ENCODE peak calls at places on chromosome 1, in six cellular contexts. One of them, this sample, is unnamed.

GRCh38 chr1:182875889-182876288 is 36.7 kb downstream of the DHX9 start:
- DNase-seq in cardiac fibroblast: no peak
- DNase-seq in tibial nerve: no peak
- DNase-seq in fibroblast of lung: no peak
- DNase-seq in heart right ventricle: no peak
- DNase-seq in astrocyte of the spinal cord: no peak
- DNase-seq in this sample: no peak

GRCh38 chr1:236524892-236525179 is 1.1 kb downstream of the LGALS8 start:
- DNase-seq in astrocyte of the spinal cord: no peak
- DNase-seq in heart right ventricle: no peak
- DNase-seq in fibroblast of lung: no peak
- DNase-seq in cardiac fibroblast: no peak
- DNase-seq in tibial nerve: no peak
- DNase-seq in this sample: no peak

GRCh38 chr1:151130837-151131586 is 15.4 kb downstream of the SEMA6C start:
- DNase-seq in cardiac fibroblast: peak
- DNase-seq in fibroblast of lung: peak
- DNase-seq in heart right ventricle: peak
- DNase-seq in tibial nerve: peak
- DNase-seq in astrocyte of the spinal cord: peak
- DNase-seq in this sample: peak

GRCh38 chr1:119225831-119226230 is 85.4 kb upstream of the WARS2 start:
- DNase-seq in astrocyte of the spinal cord: no peak
- DNase-seq in fibroblast of lung: no peak
- DNase-seq in tibial nerve: no peak
- DNase-seq in cardiac fibroblast: no peak
- DNase-seq in heart right ventricle: no peak
- DNase-seq in this sample: no peak

GRCh38 chr1:30733520-30733919 is 10.1 kb upstream of the MATN1 start:
- DNase-seq in heart right ventricle: no peak
- DNase-seq in fibroblast of lung: no peak
- DNase-seq in cardiac fibroblast: no peak
- DNase-seq in tibial nerve: no peak
- DNase-seq in astrocyte of the spinal cord: no peak
- DNase-seq in this sample: no peak

GRCh38 chr1:70573317-70573843 is 162.3 kb downstream of the CTH start:
- DNase-seq in astrocyte of the spinal cord: no peak
- DNase-seq in heart right ventricle: no peak
- DNase-seq in cardiac fibroblast: no peak
- DNase-seq in fibroblast of lung: no peak
- DNase-seq in tibial nerve: no peak
- DNase-seq in this sample: no peak

GRCh38 chr1:228547464-228547792 is 60.2 kb downstream of the RNF187 start:
- DNase-seq in heart right ventricle: no peak
- DNase-seq in fibroblast of lung: no peak
- DNase-seq in tibial nerve: no peak
- DNase-seq in astrocyte of the spinal cord: no peak
- DNase-seq in cardiac fibroblast: no peak
- DNase-seq in this sample: no peak

GRCh38 chr1:1162597-1163537 is 10.8 kb upstream of the TTLL10 start:
- DNase-seq in fibroblast of lung: no peak
- DNase-seq in cardiac fibroblast: no peak
- DNase-seq in astrocyte of the spinal cord: no peak
- DNase-seq in heart right ventricle: no peak
- DNase-seq in tibial nerve: no peak
- DNase-seq in this sample: no peak

DNA sequence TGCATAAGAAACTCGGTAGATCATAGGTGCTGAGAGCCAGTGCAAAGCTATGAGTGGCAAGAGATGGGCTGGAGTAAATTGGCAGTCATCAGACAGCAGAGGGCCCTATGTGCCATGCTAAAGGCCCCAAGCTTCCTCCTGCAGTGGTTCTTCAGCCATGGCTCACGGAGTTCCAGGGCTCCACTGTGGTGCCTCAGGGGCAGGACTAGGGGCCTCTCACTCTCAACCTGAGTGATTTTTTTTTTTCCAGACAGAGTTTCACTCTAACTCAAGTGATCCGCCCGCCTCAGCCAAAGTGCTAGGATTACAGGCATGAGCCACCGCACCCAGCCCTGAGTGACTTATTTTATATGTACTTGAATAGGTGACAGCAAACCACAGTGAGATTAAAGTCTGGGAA is 10.4 kb upstream of the GJA8 start:
- DNase-seq in astrocyte of the spinal cord: no peak
- DNase-seq in fibroblast of lung: no peak
- DNase-seq in heart right ventricle: no peak
- DNase-seq in tibial nerve: no peak
- DNase-seq in cardiac fibroblast: no peak
- DNase-seq in this sample: no peak
- TF ChIP-seq CTCF in astrocyte of the spinal cord: no peak
- TF ChIP-seq CTCF in fibroblast of lung: no peak
- TF ChIP-seq CTCF in heart right ventricle: no peak
- TF ChIP-seq CTCF in tibial nerve: no peak
- TF ChIP-seq CTCF in cardiac fibroblast: peak
- TF ChIP-seq CTCF in this sample: no peak

DNA sequence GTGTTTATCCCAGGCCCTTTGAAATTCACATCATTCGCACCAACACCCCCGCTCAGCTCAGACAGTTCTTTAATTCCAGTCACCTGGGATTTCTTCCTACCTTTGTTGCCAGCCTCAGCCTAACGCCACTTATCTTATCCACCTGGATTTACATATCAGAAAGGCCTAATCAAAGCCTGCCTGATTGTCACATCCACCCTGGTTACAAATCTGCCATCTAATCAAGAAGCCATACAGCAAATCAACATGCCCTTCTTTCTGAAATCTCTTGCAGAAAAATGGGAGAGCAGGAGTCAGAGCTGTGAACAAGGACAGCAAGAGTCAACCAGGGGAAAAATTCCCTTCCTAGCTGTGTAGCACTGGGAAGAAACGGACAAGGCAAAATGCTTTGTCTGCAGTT is 173.2 kb upstream of the DAB1 start:
- DNase-seq in heart right ventricle: no peak
- DNase-seq in fibroblast of lung: no peak
- DNase-seq in tibial nerve: no peak
- DNase-seq in cardiac fibroblast: no peak
- DNase-seq in astrocyte of the spinal cord: no peak
- DNase-seq in this sample: no peak
- H3K4me3 ChIP-seq in heart right ventricle: no peak
- H3K4me3 ChIP-seq in fibroblast of lung: no peak
- H3K4me3 ChIP-seq in tibial nerve: no peak
- H3K4me3 ChIP-seq in cardiac fibroblast: no peak
- H3K4me3 ChIP-seq in astrocyte of the spinal cord: no peak
- H3K4me3 ChIP-seq in this sample: no peak

GRCh38 chr1:109897244-109897955 is 13.2 kb upstream of the CSF1 start:
- DNase-seq in cardiac fibroblast: no peak
- DNase-seq in tibial nerve: no peak
- DNase-seq in fibroblast of lung: no peak
- DNase-seq in astrocyte of the spinal cord: no peak
- DNase-seq in heart right ventricle: no peak
- DNase-seq in this sample: no peak
- TF ChIP-seq CTCF in cardiac fibroblast: no peak
- TF ChIP-seq CTCF in tibial nerve: no peak
- TF ChIP-seq CTCF in fibroblast of lung: no peak
- TF ChIP-seq CTCF in astrocyte of the spinal cord: no peak
- TF ChIP-seq CTCF in heart right ventricle: no peak
- TF ChIP-seq CTCF in this sample: no peak

GRCh38 chr1:62321438-62321837 is 2.2 kb upstream of the KANK4 start:
- DNase-seq in cardiac fibroblast: peak
- DNase-seq in fibroblast of lung: peak
- DNase-seq in astrocyte of the spinal cord: peak
- DNase-seq in heart right ventricle: no peak
- DNase-seq in tibial nerve: no peak
- DNase-seq in this sample: no peak

GRCh38 chr1:62317021-62317768 is 2.0 kb downstream of the KANK4 start:
- DNase-seq in fibroblast of lung: no peak
- DNase-seq in astrocyte of the spinal cord: no peak
- DNase-seq in tibial nerve: no peak
- DNase-seq in heart right ventricle: no peak
- DNase-seq in cardiac fibroblast: no peak
- DNase-seq in this sample: no peak

GRCh38 chr1:62315387-62315786 is 3.8 kb downstream of the KANK4 start:
- DNase-seq in fibroblast of lung: no peak
- DNase-seq in tibial nerve: no peak
- DNase-seq in cardiac fibroblast: no peak
- DNase-seq in astrocyte of the spinal cord: no peak
- DNase-seq in heart right ventricle: no peak
- DNase-seq in this sample: no peak

GRCh38 chr1:62318756-62319544 is at the start of gene KANK4:
- DNase-seq in heart right ventricle: no peak
- DNase-seq in cardiac fibroblast: no peak
- DNase-seq in tibial nerve: no peak
- DNase-seq in astrocyte of the spinal cord: no peak
- DNase-seq in fibroblast of lung: no peak
- DNase-seq in this sample: no peak

DNA sequence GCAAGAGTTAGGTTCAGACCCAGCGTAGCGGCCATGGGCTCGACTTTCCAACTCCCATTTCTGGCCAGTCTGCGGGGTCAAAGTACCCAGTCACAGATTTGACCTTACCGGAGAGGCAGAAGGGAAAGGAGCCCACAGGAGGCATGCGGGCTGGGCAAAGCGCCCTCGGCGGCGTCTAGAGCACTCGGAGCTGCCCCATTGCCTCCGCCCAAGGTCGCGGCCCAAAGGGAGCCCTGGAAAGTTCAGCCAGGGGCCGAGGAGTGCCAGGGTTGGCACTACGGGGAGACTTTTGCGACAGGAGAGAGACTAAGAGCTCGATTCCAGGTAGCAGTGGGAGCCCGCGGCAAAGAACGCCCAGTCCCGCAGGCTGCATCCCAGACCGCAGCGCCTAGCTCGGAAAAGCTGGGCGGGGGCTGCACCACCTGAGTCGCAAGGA is 896 bp downstream of the KANK4 start:
- DNase-seq in heart right ventricle: no peak
- DNase-seq in fibroblast of lung: no peak
- DNase-seq in tibial nerve: no peak
- DNase-seq in cardiac fibroblast: no peak
- DNase-seq in astrocyte of the spinal cord: no peak
- DNase-seq in this sample: no peak
- H3K4me3 ChIP-seq in heart right ventricle: no peak
- H3K4me3 ChIP-seq in fibroblast of lung: no peak
- H3K4me3 ChIP-seq in tibial nerve: peak
- H3K4me3 ChIP-seq in cardiac fibroblast: no peak
- H3K4me3 ChIP-seq in astrocyte of the spinal cord: no peak
- H3K4me3 ChIP-seq in this sample: peak

GRCh38 chr1:240611228-240611618 is 732 bp downstream of the GREM2 start:
- DNase-seq in tibial nerve: no peak
- DNase-seq in fibroblast of lung: no peak
- DNase-seq in heart right ventricle: no peak
- DNase-seq in astrocyte of the spinal cord: no peak
- DNase-seq in cardiac fibroblast: no peak
- DNase-seq in this sample: no peak

GRCh38 chr1:240611619-240612490 is at the start of gene GREM2:
- DNase-seq in astrocyte of the spinal cord: peak
- DNase-seq in cardiac fibroblast: peak
- DNase-seq in heart right ventricle: peak
- DNase-seq in tibial nerve: no peak
- DNase-seq in fibroblast of lung: peak
- DNase-seq in this sample: peak

GRCh38 chr1:240609527-240610060 is 2.4 kb downstream of the GREM2 start:
- DNase-seq in heart right ventricle: no peak
- DNase-seq in astrocyte of the spinal cord: no peak
- DNase-seq in tibial nerve: no peak
- DNase-seq in fibroblast of lung: no peak
- DNase-seq in cardiac fibroblast: no peak
- DNase-seq in this sample: no peak

GRCh38 chr1:240607006-240607405 is 4.9 kb downstream of the GREM2 start:
- DNase-seq in heart right ventricle: no peak
- DNase-seq in tibial nerve: no peak
- DNase-seq in astrocyte of the spinal cord: no peak
- DNase-seq in fibroblast of lung: no peak
- DNase-seq in cardiac fibroblast: no peak
- DNase-seq in this sample: no peak

DNA sequence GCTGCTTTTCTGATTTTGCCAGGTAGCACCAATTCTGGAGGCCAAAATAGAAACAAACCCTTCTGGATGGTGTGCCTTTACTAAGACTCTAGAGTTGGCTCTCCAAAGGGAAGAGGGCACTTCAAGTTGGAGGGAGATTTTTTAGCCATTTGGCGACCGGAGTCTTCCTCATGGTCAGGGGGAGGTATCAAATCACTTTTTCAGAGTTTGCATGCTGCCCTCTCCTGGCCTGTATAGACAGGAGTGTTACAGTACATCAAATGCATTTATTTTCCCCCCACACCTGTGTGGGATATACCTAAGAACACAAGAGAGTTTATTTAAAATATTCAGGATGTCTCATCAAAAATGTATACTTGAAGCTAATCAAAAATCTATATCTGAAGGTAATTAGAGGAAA is 3.2 kb downstream of the GREM2 start:
- DNase-seq in heart right ventricle: no peak
- DNase-seq in fibroblast of lung: no peak
- DNase-seq in tibial nerve: no peak
- DNase-seq in astrocyte of the spinal cord: no peak
- DNase-seq in cardiac fibroblast: no peak
- DNase-seq in this sample: no peak
- TF ChIP-seq CTCF in heart right ventricle: peak
- TF ChIP-seq CTCF in fibroblast of lung: peak
- TF ChIP-seq CTCF in tibial nerve: no peak
- TF ChIP-seq CTCF in astrocyte of the spinal cord: peak
- TF ChIP-seq CTCF in cardiac fibroblast: no peak
- TF ChIP-seq CTCF in this sample: peak

GRCh38 chr1:193408782-193409293 is 222.4 kb upstream of the B3GALT2 start:
- DNase-seq in astrocyte of the spinal cord: peak
- DNase-seq in heart right ventricle: peak
- DNase-seq in fibroblast of lung: peak
- DNase-seq in cardiac fibroblast: peak
- DNase-seq in tibial nerve: peak
- DNase-seq in this sample: peak
- H3K4me3 ChIP-seq in astrocyte of the spinal cord: no peak
- H3K4me3 ChIP-seq in heart right ventricle: no peak
- H3K4me3 ChIP-seq in fibroblast of lung: no peak
- H3K4me3 ChIP-seq in cardiac fibroblast: peak
- H3K4me3 ChIP-seq in tibial nerve: no peak
- H3K4me3 ChIP-seq in this sample: no peak

GRCh38 chr1:14848621-14849020 is 250.1 kb downstream of the KAZN start:
- DNase-seq in heart right ventricle: no peak
- DNase-seq in fibroblast of lung: no peak
- DNase-seq in cardiac fibroblast: no peak
- DNase-seq in astrocyte of the spinal cord: no peak
- DNase-seq in tibial nerve: no peak
- DNase-seq in this sample: no peak

GRCh38 chr1:14851775-14852174 is 253.3 kb downstream of the KAZN start:
- DNase-seq in heart right ventricle: no peak
- DNase-seq in cardiac fibroblast: no peak
- DNase-seq in fibroblast of lung: no peak
- DNase-seq in astrocyte of the spinal cord: no peak
- DNase-seq in tibial nerve: no peak
- DNase-seq in this sample: no peak

GRCh38 chr1:14852301-14852700 is 253.8 kb downstream of the KAZN start:
- DNase-seq in heart right ventricle: no peak
- DNase-seq in fibroblast of lung: no peak
- DNase-seq in tibial nerve: no peak
- DNase-seq in cardiac fibroblast: no peak
- DNase-seq in astrocyte of the spinal cord: no peak
- DNase-seq in this sample: no peak

GRCh38 chr1:14849038-14849437 is 250.6 kb downstream of the KAZN start:
- DNase-seq in tibial nerve: no peak
- DNase-seq in astrocyte of the spinal cord: no peak
- DNase-seq in heart right ventricle: no peak
- DNase-seq in fibroblast of lung: peak
- DNase-seq in cardiac fibroblast: no peak
- DNase-seq in this sample: no peak

GRCh38 chr1:14850563-14850962 is 252.1 kb downstream of the KAZN start:
- DNase-seq in astrocyte of the spinal cord: no peak
- DNase-seq in heart right ventricle: no peak
- DNase-seq in cardiac fibroblast: no peak
- DNase-seq in fibroblast of lung: peak
- DNase-seq in tibial nerve: no peak
- DNase-seq in this sample: no peak
- TF ChIP-seq CTCF in astrocyte of the spinal cord: no peak
- TF ChIP-seq CTCF in heart right ventricle: no peak
- TF ChIP-seq CTCF in cardiac fibroblast: no peak
- TF ChIP-seq CTCF in fibroblast of lung: peak
- TF ChIP-seq CTCF in tibial nerve: no peak
- TF ChIP-seq CTCF in this sample: peak

This sample was measured in retinal pigment epithelial cell.